ENCODE peak calls at places on chromosomes 12 and 14, in four cellular contexts. H, T, K and I are unnamed samples.

GRCh38 chr14:71193663-71194062 is 286.4 kb downstream of the PCNX1 start:
- DNase-seq in H (no peak), T (no peak), K (no peak), I (no peak)

GRCh38 chr12:32502693-32503510 is 103.5 kb downstream of the FGD4 start:
- DNase-seq in T (no peak), H (no peak), K (no peak), I (no peak)

GRCh38 chr14:101500061-101500460 is 61.2 kb upstream of the DIO3 start:
- DNase-seq in K (no peak), T (no peak), H (no peak), I (no peak)

GRCh38 chr14:64387232-64387737 is 868 bp upstream of the MTHFD1 start:
- DNase-seq in K (no peak), H (peak; percentile 19), T (no peak), I (no peak)

GRCh38 chr12:121513464-121514183 is 67.2 kb downstream of the KDM2B start:
- DNase-seq in H (no peak), K (no peak), T (peak; percentile 64), I (peak; percentile 49)

GRCh38 chr12:101076940-101077351 is 133.1 kb downstream of the SLC5A8 start:
- DNase-seq in H (no peak), T (no peak), K (no peak), I (no peak)

GRCh38 chr12:53995311-53996187 is 4.4 kb upstream of the HOXC9 start:
- DNase-seq in H (no peak), K (no peak), T (no peak), I (peak; percentile 40)

GRCh38 chr12:72610854-72611358 is 338.7 kb downstream of the TRHDE start:
- DNase-seq in T (no peak), H (no peak), K (no peak), I (no peak)

GRCh38 chr12:44510510-44510909 is 365.6 kb downstream of the NELL2 start:
- DNase-seq in T (no peak), K (no peak), H (no peak), I (no peak)

GRCh38 chr12:124613151-124613585 is 45.8 kb upstream of the NCOR2 start:
- DNase-seq in T (no peak), K (no peak), H (peak; percentile 44), I (peak; percentile 48)

GRCh38 chr14:68716698-68717097 is 76.2 kb downstream of the ZFP36L1 start:
- DNase-seq in T (no peak), K (no peak), H (no peak), I (peak; percentile 60)

GRCh38 chr12:127987199-127987901 is 279.6 kb upstream of the TMEM132C start:
- DNase-seq in K (no peak), T (no peak), H (no peak), I (no peak)
- TF ChIP-seq CTCF in K (no peak), T (no peak), H (no peak), I (no peak)

GRCh38 chr12:20946732-20947131 is 136.2 kb downstream of the SLCO1B3 start:
- DNase-seq in K (no peak), T (peak; percentile 6), H (no peak), I (no peak)

GRCh38 chr12:20950248-20950647 is 139.7 kb downstream of the SLCO1B3 start:
- DNase-seq in H (no peak), T (peak; percentile 18), K (peak; percentile 7), I (no peak)
- TF ChIP-seq POLR2AphosphoS5 in H (no peak), T (no peak), K (no peak), I (no peak)

DNA sequence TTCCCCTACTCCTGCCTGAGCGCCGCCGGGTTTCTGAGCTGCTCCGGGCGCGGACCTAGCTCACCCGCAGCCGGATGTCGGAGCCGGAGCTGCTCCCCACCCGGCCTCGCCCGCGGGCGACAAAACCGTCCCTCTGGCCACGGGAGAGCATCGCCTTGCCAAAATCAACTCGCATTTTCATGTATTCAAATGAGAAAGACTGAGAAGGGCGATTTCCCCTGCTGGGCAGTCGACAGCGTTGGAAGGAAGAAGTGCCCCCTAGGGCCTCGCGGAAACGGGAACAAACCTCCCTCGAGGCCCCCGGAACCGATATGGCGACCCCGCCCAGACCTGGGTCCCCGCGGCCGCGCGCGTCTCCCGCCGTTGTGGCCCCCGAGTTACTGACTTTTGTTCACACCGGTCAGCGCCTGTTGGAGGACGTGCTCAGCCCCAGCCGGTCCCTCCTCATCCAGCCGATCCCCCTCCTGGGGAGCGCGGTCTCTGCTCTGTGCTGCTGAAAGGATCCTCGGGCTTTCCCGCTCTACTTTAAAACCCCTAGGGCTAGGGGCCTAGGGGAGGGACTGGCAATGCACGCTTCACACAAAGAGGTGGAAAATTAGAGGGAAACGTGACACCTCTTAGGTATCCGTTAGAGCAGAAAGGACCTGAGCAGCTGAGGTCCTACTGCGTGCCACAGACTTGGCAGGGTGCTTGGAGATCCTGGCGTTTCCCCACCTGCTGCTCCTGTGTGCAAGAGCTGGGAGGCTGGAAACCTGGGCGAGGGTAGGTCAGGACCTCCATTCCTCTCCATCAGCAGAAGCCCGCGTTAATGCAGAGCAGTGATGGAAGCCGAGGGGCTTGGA is 4.3 kb downstream of the TTC6 start:
- DNase-seq in H (no peak), K (no peak), T (no peak), I (no peak)
- H3K4me3 ChIP-seq in H (peak overlapping the region; percentile 59), K (peak overlapping the region; percentile 32), T (no peak overlapping the region), I (peak overlapping the region; percentile 29)

GRCh38 chr12:51533799-51534198 is 57.2 kb upstream of the SCN8A start:
- DNase-seq in K (no peak), H (no peak), T (no peak), I (no peak)
- TF ChIP-seq CTCF in K (no peak), H (no peak), T (peak; percentile 8), I (no peak)